ENCODE peak calls at places on chromosomes 4 and X, in six cellular contexts. O, E, K, G, F and H are unnamed samples.

GRCh38 chr4:173398251-173398650 is 665 bp downstream of the SCRG1 start:
- DNase-seq in O (no peak), E (no peak), K (no peak), G (no peak), F (no peak), H (no peak)

GRCh38 chr4:6278801-6279197 is 9.1 kb downstream of the WFS1 start:
- DNase-seq in O (no peak), E (no peak), K (no peak), G (no peak), F (peak; percentile 79), H (no peak)

GRCh38 chr4:102734591-102735385 is 26.0 kb downstream of the MANBA start:
- DNase-seq in O (no peak), E (no peak), K (no peak), G (no peak), F (peak; percentile 40), H (no peak)

GRCh38 chrX:17844236-17844635 is 16.9 kb downstream of the RAI2 start:
- DNase-seq in O (no peak), E (no peak), K (no peak), G (no peak), F (no peak), H (no peak)

GRCh38 chr4:139704915-139705485 is 39.4 kb downstream of the MGST2 start:
- DNase-seq in O (no peak), E (no peak), K (no peak), G (no peak), F (no peak), H (no peak)

GRCh38 chr4:1057403-1057745 is 45.9 kb downstream of the FGFRL1 start:
- DNase-seq in O (no peak), E (no peak), K (no peak), G (no peak), F (no peak), H (no peak)

GRCh38 chrX:75957107-75957610 is 172.1 kb upstream of the MAGEE2 start:
- DNase-seq in O (no peak), E (no peak), K (no peak), G (no peak), F (no peak), H (no peak)

GRCh38 chrX:115949900-115950822 is 220.4 kb upstream of the AGTR2 start:
- DNase-seq in O (no peak), E (peak; percentile 6), K (no peak), G (no peak), F (peak; percentile 23), H (no peak)

GRCh38 chrX:70084592-70084991 is 22.3 kb downstream of the OTUD6A start:
- DNase-seq in O (no peak), E (no peak), K (no peak), G (no peak), F (no peak), H (no peak)

GRCh38 chrX:19725545-19726102 is 161.8 kb downstream of the SH3KBP1 start:
- DNase-seq in O (no peak), E (no peak), K (no peak), G (no peak), F (no peak), H (no peak)